ENCODE peak calls at places on chromosomes 11 and 22, in four cellular contexts. H, Y, J and U are unnamed samples.

GRCh38 chr11:61133956-61134662 is 27.1 kb downstream of the VPS37C start:
- DNase-seq in J (no peak), Y (no peak), H (no peak), U (peak)

GRCh38 chr11:64864473-64865285 is 13.7 kb downstream of the EHD1 start:
- DNase-seq in Y (peak), J (peak), H (peak), U (peak)

GRCh38 chr11:87097582-87097981 is 59.8 kb downstream of the TMEM135 start:
- DNase-seq in Y (peak), J (no peak), H (peak), U (no peak)

GRCh38 chr22:24155597-24156145 is 25.6 kb upstream of the SUSD2 start:
- DNase-seq in J (peak), H (peak), Y (no peak), U (no peak)

GRCh38 chr11:69075421-69076128 is 26.8 kb downstream of the TPCN2 start:
- DNase-seq in H (peak), Y (peak), J (peak), U (no peak)

GRCh38 chr11:76664578-76665061 is 5.9 kb downstream of the LRRC32 start:
- DNase-seq in Y (no peak), H (peak), J (no peak), U (peak)

GRCh38 chr11:87338046-87338639 is 300.4 kb downstream of the TMEM135 start:
- DNase-seq in J (no peak), Y (no peak), H (no peak), U (no peak)

GRCh38 chr11:17985517-17985916 is 27.3 kb downstream of the SERGEF start:
- DNase-seq in J (no peak), Y (no peak), H (no peak), U (no peak)

GRCh38 chr11:45089251-45089650 is 57.2 kb upstream of the PRDM11 start:
- DNase-seq in Y (peak), H (peak), J (peak), U (no peak)

GRCh38 chr11:12235549-12235944 is 125.2 kb downstream of the MICAL2 start:
- DNase-seq in H (no peak), J (no peak), Y (no peak), U (no peak)

GRCh38 chr11:15911377-15912044 is 444.8 kb downstream of the SOX6 start:
- DNase-seq in Y (peak), H (no peak), J (peak), U (no peak)

GRCh38 chr11:64028398-64029115 is 7.2 kb upstream of the FLRT1 start:
- DNase-seq in J (no peak), H (no peak), Y (no peak), U (no peak)

GRCh38 chr11:33716236-33716635 is 15.6 kb upstream of the C11orf91 start:
- DNase-seq in H (no peak), Y (no peak), J (no peak), U (no peak)

GRCh38 chr22:40965936-40966557 is 14.9 kb downstream of the RBX1 start:
- DNase-seq in H (no peak), Y (no peak), J (no peak), U (no peak)

GRCh38 chr22:25172153-25172552 is 27.5 kb upstream of the CRYBB3 start:
- DNase-seq in H (peak), Y (no peak), J (no peak), U (no peak)
- TF ChIP-seq CTCF in H (peak), Y (no peak), J (peak), U (peak)

DNA sequence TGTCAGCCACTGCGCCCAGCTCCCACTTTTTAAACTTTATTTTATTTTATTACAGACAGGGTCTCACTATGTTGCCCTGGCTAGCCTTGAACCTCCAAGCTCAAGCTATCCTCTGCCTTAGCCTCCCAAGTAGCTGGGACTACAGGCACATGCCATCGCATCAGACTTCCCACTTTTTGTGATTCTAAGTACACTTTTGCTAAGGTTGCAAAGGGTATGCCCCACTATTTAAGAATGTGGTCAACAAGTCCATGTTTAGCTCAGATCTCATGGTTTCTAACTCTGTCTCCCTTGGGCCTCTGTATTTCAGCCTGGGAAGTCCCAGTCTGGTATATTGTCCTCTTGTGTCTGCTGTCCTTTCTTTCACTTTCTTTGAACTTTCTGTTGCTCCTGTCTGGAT is 35.3 kb downstream of the EXPH5 start:
- DNase-seq in H (no peak), Y (no peak), J (no peak), U (no peak)
- TF ChIP-seq CTCF in H (no peak), Y (no peak), J (no peak), U (no peak)

GRCh38 chr11:117442869-117443239 is 115.2 kb downstream of the CEP164 start:
- DNase-seq in Y (no peak), H (no peak), J (no peak), U (peak)

GRCh38 chr11:117445097-117445658 is 117.5 kb downstream of the CEP164 start:
- DNase-seq in H (no peak), J (no peak), Y (no peak), U (no peak)

GRCh38 chr11:117442049-117442868 is 114.6 kb downstream of the CEP164 start:
- DNase-seq in H (no peak), Y (no peak), J (no peak), U (peak)

GRCh38 chr11:117444256-117445096 is 116.8 kb downstream of the CEP164 start:
- DNase-seq in H (no peak), J (no peak), Y (no peak), U (no peak)

GRCh38 chr11:117443269-117444186 is 115.9 kb downstream of the CEP164 start:
- DNase-seq in H (peak), J (peak), Y (no peak), U (no peak)
- TF ChIP-seq CTCF in H (peak), J (peak), Y (peak), U (peak)

GRCh38 chr22:26904483-26904882 is 247.1 kb downstream of the MIAT start:
- DNase-seq in J (no peak), Y (no peak), H (no peak), U (no peak)
- TF ChIP-seq CTCF in J (no peak), Y (no peak), H (no peak), U (no peak)

DNA sequence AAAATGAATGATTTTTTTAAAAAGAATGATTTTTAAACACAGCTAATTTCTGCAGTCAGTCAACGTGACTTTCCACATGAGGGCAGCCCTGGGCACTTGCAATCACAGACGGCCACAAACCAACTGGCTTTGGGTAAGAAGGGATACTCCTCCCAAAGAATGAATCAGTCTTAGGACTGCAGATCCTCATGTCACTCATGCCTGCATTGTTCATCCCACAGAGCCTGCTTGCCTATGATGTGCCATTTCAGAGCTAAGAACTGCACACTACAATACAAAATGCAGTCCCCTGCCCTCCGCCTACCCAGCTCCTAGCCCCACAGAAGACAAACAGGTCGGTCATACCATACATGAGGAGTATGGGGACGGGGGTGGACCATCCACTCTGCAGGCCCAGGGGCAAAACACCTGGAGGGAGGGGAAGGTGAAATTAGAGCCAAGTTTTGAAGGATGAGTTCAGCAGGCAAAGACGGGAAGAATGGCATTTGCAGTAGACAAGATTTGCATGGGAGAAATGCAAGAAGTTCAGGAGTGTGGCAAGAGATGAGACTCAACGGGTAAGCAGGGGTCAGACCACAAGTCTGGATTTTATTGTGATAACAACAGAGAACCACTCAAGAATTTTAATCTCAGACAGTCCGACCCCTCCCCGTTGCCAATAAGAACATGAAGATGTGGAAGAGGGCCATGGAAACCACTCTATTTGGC is 24.7 kb downstream of the PACSIN2 start:
- DNase-seq in H (peak), Y (no peak), J (no peak), U (no peak)
- TF ChIP-seq CTCF in H (no peak), Y (peak), J (no peak), U (peak)

GRCh38 chr22:38107692-38108515 is 2.6 kb downstream of the BAIAP2L2 start:
- DNase-seq in J (no peak), Y (no peak), H (peak), U (no peak)
- TF ChIP-seq CTCF in J (no peak), Y (no peak), H (no peak), U (no peak)

GRCh38 chr22:22397875-22398524 is 110.5 kb downstream of the ZNF280B start:
- DNase-seq in Y (no peak), J (no peak), H (no peak), U (no peak)

GRCh38 chr22:22396741-22397291 is 111.7 kb downstream of the ZNF280B start:
- DNase-seq in Y (no peak), H (no peak), J (no peak), U (no peak)

GRCh38 chr22:22395230-22395629 is 113.3 kb downstream of the ZNF280B start:
- DNase-seq in H (no peak), J (no peak), Y (no peak), U (no peak)

GRCh38 chr22:22398530-22399327 is 109.8 kb downstream of the ZNF280B start:
- DNase-seq in J (no peak), H (no peak), Y (no peak), U (no peak)

DNA sequence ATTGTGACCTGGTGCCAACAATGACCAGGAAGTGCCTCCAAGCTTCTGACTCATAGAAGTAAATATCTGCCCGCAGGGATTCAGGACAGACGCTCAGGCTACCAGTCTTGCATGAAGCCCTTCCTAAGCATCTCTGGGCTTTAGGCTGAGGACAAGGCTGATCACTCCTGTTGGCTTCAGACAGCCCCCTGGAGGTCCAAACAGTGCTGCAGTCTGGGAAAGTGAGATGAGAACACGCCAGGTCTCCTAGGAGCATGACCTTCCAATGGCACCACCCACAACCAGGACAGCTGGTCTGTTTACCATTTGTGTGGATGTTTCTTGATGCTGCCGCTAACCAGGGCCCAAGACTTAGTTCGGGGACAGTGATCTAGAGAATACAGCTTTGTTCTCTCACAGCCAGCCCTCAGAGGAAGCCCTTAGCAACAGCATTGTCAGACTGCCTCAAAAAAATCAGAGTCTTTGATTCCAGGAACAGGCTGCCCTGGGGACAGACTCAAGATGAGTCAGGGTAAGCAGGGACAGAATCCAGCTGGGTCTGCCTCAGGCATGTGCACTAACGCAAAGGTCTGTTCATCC is 111.2 kb downstream of the ZNF280B start:
- DNase-seq in J (no peak), Y (no peak), H (no peak), U (no peak)
- TF ChIP-seq CTCF in J (no peak), Y (no peak), H (no peak), U (peak)

DNA sequence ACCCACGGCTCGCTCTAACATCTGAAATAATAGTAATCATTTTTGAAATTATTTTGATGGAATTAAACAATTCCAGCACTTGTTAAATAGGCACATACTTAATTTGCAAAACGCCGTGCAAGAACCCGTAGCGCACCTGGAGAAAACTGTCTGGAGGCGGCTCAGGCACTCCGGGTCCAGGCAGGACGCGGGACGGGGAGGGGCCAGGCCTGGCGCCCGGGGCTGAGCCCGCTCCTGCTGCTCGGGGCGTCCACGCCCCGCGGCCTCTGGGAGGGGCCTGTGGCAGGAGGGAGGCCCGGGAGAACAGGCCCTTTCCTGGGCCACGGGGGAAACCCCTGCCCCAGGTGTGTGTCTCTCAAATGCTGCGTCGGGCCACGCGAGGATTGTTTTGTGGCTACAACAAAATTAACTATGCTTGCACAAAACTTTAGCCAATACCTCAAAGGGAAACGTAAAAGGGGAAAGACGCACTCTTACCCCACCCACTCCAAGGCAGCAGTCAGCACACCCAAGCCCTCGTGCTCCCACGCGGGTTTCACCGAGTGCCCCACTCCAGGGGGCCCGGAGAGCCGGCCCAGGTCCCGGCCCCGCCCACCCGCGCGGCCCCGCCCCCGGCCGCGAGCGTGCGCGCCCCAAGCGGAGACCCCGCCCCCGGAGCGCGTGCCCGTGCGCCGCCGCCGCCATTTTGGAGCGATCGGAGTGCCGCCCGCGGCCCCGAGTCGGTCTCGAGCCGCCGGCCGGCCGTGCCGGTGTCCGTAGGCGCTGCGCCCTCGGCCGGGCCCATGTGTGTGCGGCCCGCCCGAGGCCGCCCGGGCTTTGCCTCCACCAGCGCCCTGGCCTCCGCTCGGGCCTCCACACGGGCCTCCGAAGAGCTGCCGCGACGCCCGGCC is at the start of gene PPP6R2:
- DNase-seq in H (peak), Y (no peak), J (peak), U (peak)
- TF ChIP-seq CTCF in H (no peak), Y (no peak), J (no peak), U (peak)